ENCODE peak calls at places on chromosomes 6 and 20, in seven cellular contexts. D is right lobe of liver; N is cardiac muscle cell; X is neuronal stem cell; E is CD8-positive, alpha-beta T cell; L is aorta; B is ovary. R is an unnamed sample.

GRCh38 chr6:56282391-56282790 is 35.0 kb upstream of the COL21A1 start:
- DNase-seq in X (no peak), L (no peak), N (no peak), E (no peak), D (no peak), B (no peak), R (no peak)

GRCh38 chr6:31125162-31125561 is 4.9 kb upstream of the CDSN start:
- DNase-seq in X (no peak), B (peak; percentile 80), L (no peak), D (no peak), N (no peak), E (no peak), R (peak; percentile 49)

GRCh38 chr6:161181136-161181535 is 92.7 kb downstream of the AGPAT4 start:
- DNase-seq in N (no peak), L (no peak), D (no peak), E (no peak), B (no peak), X (no peak), R (no peak)

GRCh38 chr6:142566628-142567396 is 265.0 kb downstream of the ADGRG6 start:
- DNase-seq in E (peak; percentile 32), B (peak; percentile 12), L (no peak), N (peak; percentile 70), D (no peak), X (peak; percentile 61), R (no peak)

GRCh38 chr6:3229566-3230274 is 2.3 kb upstream of the TUBB2B start:
- DNase-seq in B (no peak), E (no peak), L (no peak), X (peak; percentile 66), D (no peak), N (peak; percentile 46), R (peak; percentile 57)

GRCh38 chr6:26055670-26056582 is 31.3 kb upstream of the HFE start:
- DNase-seq in B (peak; percentile 94), L (peak; percentile 95), D (peak; percentile 94), X (peak; percentile 66), N (peak; percentile 90), E (peak; percentile 83), R (peak; percentile 95)

GRCh38 chr6:127520061-127520460 is 926 bp upstream of the MTCL3 start:
- DNase-seq in N (peak; percentile 35), E (no peak), X (peak; percentile 12), L (no peak), B (no peak), D (no peak), R (no peak)

GRCh38 chr20:7195704-7196103 is 428.2 kb downstream of the BMP2 start:
- DNase-seq in X (no peak), E (no peak), N (no peak), B (no peak), D (no peak), L (no peak), R (no peak)

GRCh38 chr20:1171461-1172093 is 13.2 kb downstream of the TMEM74B start:
- DNase-seq in D (no peak), B (no peak), L (no peak), E (no peak), N (peak; percentile 85), X (peak; percentile 64), R (no peak)

GRCh38 chr20:1212607-1213396 is 9.5 kb downstream of the C20orf202 start:
- DNase-seq in L (peak; percentile 85), E (peak; percentile 66), D (peak; percentile 70), B (peak; percentile 46), X (peak; percentile 64), N (peak; percentile 86), R (peak; percentile 73)

GRCh38 chr6:169831450-169832246 is 80.2 kb downstream of the ERMARD start:
- DNase-seq in E (peak; percentile 59), L (peak; percentile 93), X (peak; percentile 82), B (peak; percentile 86), D (peak; percentile 87), N (peak; percentile 85), R (peak; percentile 69)

GRCh38 chr6:128822271-128822670 is 60.7 kb upstream of the LAMA2 start:
- DNase-seq in L (no peak), B (peak; percentile 47), E (no peak), X (no peak), D (no peak), N (no peak), R (no peak)

GRCh38 chr6:130178692-130179091 is 44.1 kb downstream of the SAMD3 start:
- DNase-seq in L (no peak), X (no peak), B (no peak), N (no peak), D (no peak), E (no peak), R (no peak)

GRCh38 chr20:24771651-24772061 is 177.4 kb upstream of the CST7 start:
- DNase-seq in N (no peak), B (no peak), E (no peak), D (no peak), L (peak; percentile 73), X (no peak), R (no peak)

GRCh38 chr20:24769878-24770627 is 179.0 kb upstream of the CST7 start:
- DNase-seq in X (no peak), L (peak; percentile 65), N (no peak), D (no peak), E (no peak), B (no peak), R (no peak)

GRCh38 chr20:24768977-24769675 is 179.9 kb upstream of the CST7 start:
- DNase-seq in D (no peak), X (no peak), E (no peak), B (peak; percentile 1), L (no peak), N (no peak), R (no peak)

GRCh38 chr20:24772667-24773066 is 176.4 kb upstream of the CST7 start:
- DNase-seq in D (no peak), E (no peak), N (no peak), B (no peak), L (no peak), X (no peak), R (no peak)

DNA sequence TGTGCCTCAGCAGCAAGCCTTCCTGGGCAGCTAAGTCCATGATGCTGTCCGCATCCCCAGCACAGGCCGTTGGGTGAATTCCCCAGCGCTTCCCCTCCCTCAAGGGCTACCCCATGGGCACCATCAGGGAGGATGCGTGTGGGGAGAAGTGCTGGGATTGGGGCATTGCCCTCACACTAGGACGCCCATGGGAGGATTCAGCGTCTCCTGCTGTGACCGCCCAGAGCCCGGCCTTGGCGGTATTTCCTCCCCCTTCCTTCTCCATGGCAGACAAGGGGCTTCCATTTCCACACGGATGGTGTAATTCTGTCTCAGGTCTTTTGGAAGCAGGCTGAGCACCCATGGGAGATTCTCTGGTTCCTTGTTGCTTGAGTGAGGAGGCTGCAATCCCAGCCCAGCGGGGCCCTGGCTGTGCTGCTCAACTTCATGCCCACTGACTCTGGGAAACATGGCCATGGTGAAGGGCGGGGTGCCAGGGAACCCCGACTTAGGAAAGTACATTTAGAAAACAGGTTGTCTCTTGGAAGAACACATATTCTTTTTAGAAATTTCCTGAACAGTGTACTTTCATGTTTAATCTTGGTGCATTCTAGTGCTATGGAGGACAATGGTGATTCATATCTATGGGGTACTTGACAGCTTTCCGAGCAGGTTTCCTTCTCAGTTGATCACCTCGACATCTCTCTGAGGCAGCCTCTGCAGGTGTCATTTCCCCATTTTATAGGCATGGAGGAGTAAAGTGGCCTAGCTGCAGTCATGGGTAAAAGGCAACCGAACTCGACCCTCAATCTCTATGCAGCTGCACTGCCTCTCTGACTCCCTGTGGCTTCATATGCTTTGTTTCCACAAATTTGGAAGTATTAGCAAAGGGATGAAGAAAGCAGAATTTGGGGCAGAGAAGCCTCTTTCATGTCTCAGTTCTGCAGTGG is 178.2 kb upstream of the CST7 start:
- DNase-seq in B (no peak), E (no peak), N (no peak), X (no peak), D (no peak), L (no peak), R (no peak)
- H3K4me1 ChIP-seq in B (no peaks in the 10 kb centered on the region), E (no peaks in the 10 kb centered on the region), N (no peaks in the 10 kb centered on the region), X (no peaks in the 10 kb centered on the region), D (no peaks in the 10 kb centered on the region), L (no peaks in the 10 kb centered on the region), R (no peaks in the 10 kb centered on the region)

GRCh38 chr6:100468013-100468622 is 3.4 kb upstream of the SIM1 start:
- DNase-seq in E (no peak), X (no peak), D (no peak), B (no peak), L (no peak), N (no peak), R (no peak)

GRCh38 chr6:100472674-100473073 is 8.0 kb upstream of the SIM1 start:
- DNase-seq in B (no peak), L (no peak), D (no peak), N (no peak), E (no peak), X (no peak), R (no peak)

GRCh38 chr6:100468966-100469859 is 4.5 kb upstream of the SIM1 start:
- DNase-seq in E (no peak), D (no peak), X (no peak), N (no peak), B (no peak), L (peak; percentile 65), R (no peak)

GRCh38 chr6:100473182-100473581 is 8.5 kb upstream of the SIM1 start:
- DNase-seq in X (no peak), N (no peak), E (no peak), L (no peak), B (no peak), D (no peak), R (no peak)

DNA sequence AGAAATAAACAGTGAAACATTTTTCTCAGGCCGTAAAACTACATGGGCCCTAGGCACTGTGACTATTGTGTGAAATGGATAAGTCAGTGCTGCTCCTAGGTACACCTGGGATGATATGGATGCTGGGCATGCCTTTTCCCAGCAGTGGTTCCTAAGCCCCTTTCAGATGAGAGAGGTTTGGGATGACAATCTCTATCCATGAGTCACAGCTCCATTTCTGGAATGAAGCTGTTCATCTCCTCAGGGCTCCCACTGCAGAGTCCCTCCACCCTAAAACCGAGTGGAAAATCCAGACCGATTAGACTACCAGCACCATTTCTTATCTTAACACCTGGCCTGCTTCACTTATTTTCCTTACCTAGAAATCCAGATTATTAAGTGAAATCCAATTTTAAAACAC is 6.0 kb upstream of the SIM1 start:
- DNase-seq in L (no peak), N (no peak), E (no peak), D (no peak), B (no peak), X (no peak), R (no peak)
- H3K27me3 ChIP-seq in L (no peaks in the 10 kb centered on the region), N (peaks cover 98% of the 10 kb centered on the region), E (peaks cover 28% of the 10 kb centered on the region), D (peaks cover 32% of the 10 kb centered on the region), B (no peaks in the 10 kb centered on the region), X (peaks cover 96% of the 10 kb centered on the region), R (no peaks in the 10 kb centered on the region)

GRCh38 chr6:166587631-166588413 is 1.3 kb upstream of the RAMACL start:
- DNase-seq in L (no peak), B (no peak), N (no peak), E (no peak), D (no peak), X (no peak), R (no peak)
- H3K4me1 ChIP-seq in L (no peaks in the 10 kb centered on the region), B (no peaks in the 10 kb centered on the region), N (no peaks in the 10 kb centered on the region), E (no peaks in the 10 kb centered on the region), D (peaks cover 6% of the 10 kb centered on the region), X (peaks cover 23% of the 10 kb centered on the region), R (peaks cover 40% of the 10 kb centered on the region)

GRCh38 chr20:2814076-2814475 is 711 bp upstream of the C20orf141 start:
- DNase-seq in X (no peak), D (no peak), B (no peak), N (no peak), L (no peak), E (no peak), R (no peak)
- H3K27me3 ChIP-seq in X (peaks cover 24% of the 10 kb centered on the region), D (no peaks in the 10 kb centered on the region), B (no peaks in the 10 kb centered on the region), N (peaks cover 6% of the 10 kb centered on the region), L (peaks cover 3% of the 10 kb centered on the region), E (no peaks in the 10 kb centered on the region), R (peaks cover 47% of the 10 kb centered on the region)

R was measured in psoas muscle.